ENCODE peak calls at places on chromosomes 3 and 15, in seven cellular contexts. M, A, B, Z, G, E and T are unnamed samples.

GRCh38 chr3:75294124-75294523 is 370.0 kb upstream of the FRG2C start:
- DNase-seq in M (no peak), A (no peak), B (no peak), Z (peak; percentile 10), G (peak; percentile 31), E (peak; percentile 26), T (peak; percentile 41)

GRCh38 chr15:57610130-57610529 is 18.4 kb downstream of the MYZAP start:
- DNase-seq in M (no peak), A (no peak), B (no peak), Z (peak; percentile 79), G (peak; percentile 79), E (peak; percentile 10), T (peak; percentile 18)

GRCh38 chr3:149772861-149773260 is 19.5 kb downstream of the ANKUB1 start:
- DNase-seq in M (no peak), A (no peak), B (no peak), Z (no peak), G (no peak), E (no peak), T (no peak)

GRCh38 chr3:3783155-3783554 is 16.1 kb upstream of the LRRN1 start:
- DNase-seq in M (no peak), A (no peak), B (no peak), Z (no peak), G (no peak), E (no peak), T (no peak)

GRCh38 chr3:101703169-101703568 is 16.7 kb upstream of the RPL24 start:
- DNase-seq in M (no peak), A (no peak), B (no peak), Z (peak; percentile 75), G (no peak), E (no peak), T (no peak)

GRCh38 chr15:58457466-58457965 is 25.7 kb downstream of the LIPC start:
- DNase-seq in M (no peak), A (no peak), B (no peak), Z (peak; percentile 69), G (peak; percentile 87), E (no peak), T (no peak)

GRCh38 chr15:70072479-70072878 is 25.2 kb downstream of the TLE3 start:
- DNase-seq in M (no peak), A (no peak), B (no peak), Z (no peak), G (no peak), E (no peak), T (no peak)

GRCh38 chr3:126134219-126134975 is 46.0 kb downstream of the ALDH1L1 start:
- DNase-seq in M (peak; percentile 42), A (peak; percentile 38), B (peak; percentile 19), Z (peak; percentile 63), G (peak; percentile 55), E (peak; percentile 79), T (peak; percentile 68)

GRCh38 chr3:37492977-37493471 is 318.6 kb upstream of the LRRFIP2 start:
- DNase-seq in M (no peak), A (no peak), B (no peak), Z (peak; percentile 40), G (peak; percentile 2), E (peak; percentile 80), T (no peak)

GRCh38 chr3:171788546-171789351 is 21.5 kb downstream of the PLD1 start:
- DNase-seq in M (no peak), A (no peak), B (no peak), Z (peak; percentile 88), G (peak; percentile 86), E (peak; percentile 60), T (no peak)

GRCh38 chr3:185532881-185533280 is 19.5 kb downstream of the LIPH start:
- DNase-seq in M (no peak), A (no peak), B (no peak), Z (no peak), G (no peak), E (no peak), T (peak; percentile 25)

GRCh38 chr3:183155499-183155898 is 7.0 kb downstream of the LAMP3 start:
- DNase-seq in M (no peak), A (no peak), B (no peak), Z (no peak), G (no peak), E (no peak), T (no peak)

GRCh38 chr3:99532246-99532645 is 106.1 kb upstream of the COL8A1 start:
- DNase-seq in M (no peak), A (no peak), B (no peak), Z (peak; percentile 80), G (peak; percentile 84), E (peak; percentile 88), T (peak; percentile 8)

GRCh38 chr15:81155375-81156218 is 21.5 kb downstream of the CFAP161 start:
- DNase-seq in M (no peak), A (peak; percentile 20), B (no peak), Z (peak; percentile 76), G (peak; percentile 35), E (peak; percentile 48), T (peak; percentile 33)

GRCh38 chr15:38144921-38145320 is 107.7 kb upstream of the SPRED1 start:
- DNase-seq in M (no peak), A (no peak), B (no peak), Z (no peak), G (peak; percentile 34), E (no peak), T (no peak)